ENCODE peak calls at places on chromosomes 1 and 21, in five cellular contexts. Z, G, R, X and U are unnamed samples. For H3K27me3, the result is how much of the 10 kb centered on the place peaks cover.

GRCh38 chr1:3469104-3469848 is 14.8 kb downstream of the ARHGEF16 start:
- DNase-seq in Z (no peak), G (no peak), R (no peak), X (no peak), U (no peak)

GRCh38 chr1:14516974-14517812 is 81.3 kb upstream of the KAZN start:
- DNase-seq in Z (no peak), G (peak), R (no peak), X (no peak), U (no peak)

GRCh38 chr21:42228709-42229220 is 9.8 kb downstream of the ABCG1 start:
- DNase-seq in Z (no peak), G (peak), R (no peak), X (no peak), U (no peak)

GRCh38 chr1:109472779-109473178 is 6.4 kb downstream of the SYPL2 start:
- DNase-seq in Z (no peak), G (no peak), R (no peak), X (no peak), U (no peak)

GRCh38 chr21:44071359-44072104 is 35.7 kb upstream of the PWP2 start:
- DNase-seq in Z (no peak), G (no peak), R (no peak), X (peak), U (no peak)

GRCh38 chr1:24112381-24113169 is 640 bp upstream of the MYOM3 start:
- DNase-seq in Z (peak), G (peak), R (peak), X (peak), U (no peak)

GRCh38 chr1:228842094-228842775 is 107.0 kb downstream of the RHOU start:
- DNase-seq in Z (peak), G (no peak), R (no peak), X (no peak), U (peak)

GRCh38 chr1:223135176-223135575 is 7.9 kb downstream of the TLR5 start:
- DNase-seq in Z (peak), G (peak), R (peak), X (no peak), U (no peak)

GRCh38 chr1:93076268-93076667 is 2.8 kb upstream of the MTF2 start:
- DNase-seq in Z (no peak), G (no peak), R (no peak), X (no peak), U (no peak)

GRCh38 chr1:167563579-167564246 is 10.2 kb upstream of the CREG1 start:
- DNase-seq in Z (no peak), G (peak), R (no peak), X (no peak), U (no peak)

GRCh38 chr1:203672354-203672753 is 45.7 kb downstream of the ATP2B4 start:
- DNase-seq in Z (peak), G (peak), R (peak), X (no peak), U (no peak)

GRCh38 chr1:165842363-165843129 is 15.1 kb downstream of the UCK2 start:
- DNase-seq in Z (peak), G (no peak), R (no peak), X (no peak), U (no peak)

GRCh38 chr1:211344335-211344664 is 17.7 kb downstream of the TRAF5 start:
- DNase-seq in Z (peak), G (no peak), R (no peak), X (no peak), U (no peak)

DNA sequence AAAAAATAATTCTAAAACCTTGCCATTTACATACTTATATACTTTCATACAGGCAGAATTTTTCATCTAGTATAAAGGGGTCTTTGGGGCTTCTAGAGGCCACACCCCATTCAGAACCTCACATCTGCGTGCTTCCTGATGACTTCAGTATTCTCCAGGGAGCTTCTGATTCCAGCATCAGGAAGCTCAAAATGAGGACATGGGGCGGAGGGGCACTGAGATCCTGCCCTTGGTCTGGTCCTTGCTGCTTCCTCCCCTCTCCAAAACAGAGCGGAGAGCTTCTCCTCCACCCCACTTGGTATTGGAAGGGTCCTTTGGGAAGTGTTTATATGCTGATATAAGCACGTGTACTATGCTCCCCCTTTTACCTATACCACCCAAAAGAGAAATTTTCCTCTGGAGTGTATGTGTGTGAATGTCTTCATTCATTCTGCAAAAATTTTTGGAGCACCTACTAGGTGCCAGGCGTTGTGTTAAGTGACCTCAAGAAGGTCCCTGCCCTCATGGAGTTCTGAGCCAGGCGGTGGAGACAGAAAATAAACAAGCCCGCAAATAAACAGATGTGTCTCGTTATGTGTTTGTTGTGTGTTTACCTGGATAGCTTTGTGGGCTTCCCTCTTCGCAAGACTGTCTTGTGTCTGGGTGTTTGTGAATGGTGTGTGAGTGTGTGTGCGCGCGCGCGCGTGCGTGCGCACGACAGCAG is 14.0 kb downstream of the PAX7 start:
- DNase-seq in Z (no peak), G (no peak), R (no peak), X (no peak), U (no peak)
- H3K27me3 ChIP-seq in Z (half or more), G (under half), R (half or more), X (half or more), U (half or more)

GRCh38 chr1:67148516-67149178 is 13.9 kb upstream of the C1orf141 start:
- DNase-seq in Z (no peak), G (no peak), R (no peak), X (no peak), U (no peak)
- H3K4me3 ChIP-seq in Z (no peak), G (no peak), R (no peak), X (no peak), U (no peak)

GRCh38 chr1:53478186-53478585 is 19.0 kb downstream of the DMRTB1 start:
- DNase-seq in Z (no peak), G (no peak), R (no peak), X (no peak), U (no peak)

GRCh38 chr1:53473463-53473862 is 14.3 kb downstream of the DMRTB1 start:
- DNase-seq in Z (peak), G (no peak), R (no peak), X (no peak), U (no peak)

GRCh38 chr1:53476579-53476978 is 17.4 kb downstream of the DMRTB1 start:
- DNase-seq in Z (no peak), G (no peak), R (no peak), X (no peak), U (no peak)

GRCh38 chr1:53477626-53478025 is 18.4 kb downstream of the DMRTB1 start:
- DNase-seq in Z (no peak), G (no peak), R (no peak), X (no peak), U (no peak)

GRCh38 chr1:53475661-53476060 is 16.5 kb downstream of the DMRTB1 start:
- DNase-seq in Z (no peak), G (no peak), R (no peak), X (no peak), U (no peak)
- H3K27me3 ChIP-seq in Z (under half), G (under half), R (under half), X (under half), U (under half)

DNA sequence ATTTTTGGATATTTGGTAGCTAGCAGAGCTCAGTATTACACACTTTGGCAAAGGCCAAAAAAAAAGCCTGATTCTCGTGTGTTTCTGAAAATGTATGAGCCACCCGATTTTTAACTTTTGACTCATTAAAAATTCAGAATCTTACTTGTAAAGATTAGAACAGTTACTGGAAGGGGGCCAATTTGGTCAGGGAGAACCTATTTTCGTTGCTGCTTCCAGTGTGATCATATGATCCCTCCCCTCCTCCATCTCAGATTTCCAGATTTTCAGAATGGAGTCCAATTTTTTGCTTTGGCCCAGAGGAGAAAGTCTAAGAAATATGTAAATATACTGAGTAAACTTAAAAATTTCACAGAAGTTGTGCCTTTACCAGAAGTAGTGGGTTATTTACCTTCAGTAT is 3.2 kb upstream of the OR2AK2 start:
- DNase-seq in Z (no peak), G (no peak), R (no peak), X (no peak), U (no peak)
- H3K4me3 ChIP-seq in Z (no peak), G (no peak), R (no peak), X (no peak), U (no peak)

GRCh38 chr21:36747815-36748381 is 49.0 kb downstream of the SIM2 start:
- DNase-seq in Z (peak), G (no peak), R (peak), X (peak), U (peak)

GRCh38 chr21:36744560-36745231 is 45.8 kb downstream of the SIM2 start:
- DNase-seq in Z (no peak), G (no peak), R (no peak), X (no peak), U (no peak)

GRCh38 chr21:36745459-36745858 is 46.5 kb downstream of the SIM2 start:
- DNase-seq in Z (no peak), G (no peak), R (no peak), X (no peak), U (no peak)

GRCh38 chr21:36749935-36750578 is 51.1 kb downstream of the SIM2 start:
- DNase-seq in Z (peak), G (no peak), R (no peak), X (peak), U (peak)

DNA sequence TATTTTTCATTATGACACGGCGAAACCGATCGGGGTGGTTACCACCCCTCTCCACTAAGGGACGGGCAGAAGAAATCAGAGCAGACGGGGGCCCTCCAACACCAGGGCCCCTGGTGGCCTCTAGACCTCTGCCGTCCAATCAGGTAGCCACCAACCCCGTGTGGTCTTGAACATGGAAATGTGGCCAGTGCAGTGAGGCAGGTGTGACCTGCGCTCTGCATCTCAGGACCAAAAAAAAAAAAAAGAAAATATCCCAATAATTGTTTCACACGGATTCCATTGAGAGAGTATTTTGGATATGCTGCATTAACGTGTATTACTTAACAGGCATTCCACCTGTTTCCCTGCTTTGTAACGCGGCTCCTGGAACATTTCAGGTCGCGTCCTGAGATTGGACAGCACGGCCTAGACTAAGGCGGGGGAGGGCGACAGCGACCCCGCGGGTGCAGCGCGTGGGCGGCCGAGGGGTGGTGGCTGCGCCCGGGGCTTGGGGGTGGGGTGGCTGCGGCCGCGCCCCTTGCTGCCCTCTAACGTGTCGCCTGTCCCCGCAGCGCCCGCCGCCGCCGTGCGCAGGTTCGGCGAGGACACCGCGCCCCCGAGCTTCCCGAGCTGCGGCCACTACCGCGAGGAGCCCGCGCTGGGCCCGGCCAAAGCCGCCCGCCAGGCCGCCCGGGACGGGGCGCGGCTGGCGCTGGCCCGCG is 48.3 kb downstream of the SIM2 start:
- DNase-seq in Z (no peak), G (no peak), R (no peak), X (peak), U (no peak)
- H3K27me3 ChIP-seq in Z (under half), G (under half), R (under half), X (under half), U (half or more)

GRCh38 chr1:30904191-30904961 is 4.2 kb downstream of the SDC3 start:
- DNase-seq in Z (no peak), G (no peak), R (no peak), X (no peak), U (no peak)
- H3K4me3 ChIP-seq in Z (no peak), G (no peak), R (no peak), X (no peak), U (no peak)

DNA sequence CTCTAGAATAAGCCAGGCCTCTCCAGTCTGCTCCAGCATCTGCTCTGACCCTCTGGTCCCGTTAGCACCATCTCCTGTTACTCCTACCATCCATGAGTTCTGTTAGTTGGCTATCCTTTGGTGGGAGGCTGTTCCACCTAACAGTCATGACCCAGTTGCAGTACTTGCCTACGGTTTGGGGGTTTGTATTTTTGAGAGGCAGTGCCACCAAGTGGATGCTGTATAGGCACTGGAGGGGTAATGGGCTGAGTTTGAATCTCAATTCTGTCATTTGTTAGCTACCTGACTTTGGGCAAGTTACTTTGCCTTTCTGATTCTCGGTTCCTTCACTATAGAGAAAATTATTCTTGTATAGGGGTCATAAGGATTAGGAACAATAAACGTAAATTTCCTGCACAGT is 12.1 kb upstream of the C8B start:
- DNase-seq in Z (no peak), G (no peak), R (no peak), X (no peak), U (no peak)
- H3K27me3 ChIP-seq in Z (under half), G (under half), R (under half), X (under half), U (under half)

GRCh38 chr1:115088115-115088794 is 1.0 kb downstream of the TSPAN2 start:
- DNase-seq in Z (no peak), G (no peak), R (no peak), X (peak), U (no peak)
- H3K4me3 ChIP-seq in Z (no peak), G (peak), R (peak), X (peak), U (peak)